ENCODE peak calls at places on chromosomes 13 and 19, in five cellular contexts. G is cerebellar nuclear complex; O is foreskin fibroblast; J is stimulated activated CD4-positive, alpha-beta T cell treated with anti-CD3 and anti-CD28 coated beads, Interleukin-15, amount 100 ng/mL, for 1 hour; N is memory B cell. L is an unnamed sample.

GRCh38 chr13:77986699-77987098 is 68.1 kb upstream of the EDNRB start:
- DNase-seq in G (no peak), O (no peak), J (no peak), N (no peak), L (no peak)

GRCh38 chr13:25468330-25469178 is 96.8 kb downstream of the ATP8A2 start:
- DNase-seq in G (peak; percentile 45), O (peak; percentile 73), J (no peak), N (no peak), L (peak; percentile 36)

GRCh38 chr13:24215732-24216131 is 55.2 kb downstream of the SPATA13 start:
- DNase-seq in G (peak; percentile 82), O (peak; percentile 73), J (no peak), N (no peak), L (peak; percentile 36)

GRCh38 chr19:3275583-3276340 is 51.3 kb downstream of the CELF5 start:
- DNase-seq in G (no peak), O (peak; percentile 84), J (peak; percentile 86), N (peak; percentile 29), L (peak; percentile 98)

GRCh38 chr19:57825501-57825900 is 4.6 kb upstream of the ZNF587B start:
- DNase-seq in G (no peak), O (no peak), J (no peak), N (no peak), L (no peak)

GRCh38 chr13:102724923-102725322 is 30.1 kb upstream of the METTL21C start:
- DNase-seq in G (no peak), O (peak; percentile 72), J (no peak), N (no peak), L (no peak)

GRCh38 chr19:13977803-13978202 is 25.5 kb downstream of the DCAF15 start:
- DNase-seq in G (no peak), O (no peak), J (no peak), N (no peak), L (no peak)

GRCh38 chr19:6459356-6460098 is at the start of gene SLC25A23:
- DNase-seq in G (no peak), O (peak; percentile 87), J (peak; percentile 15), N (peak; percentile 40), L (peak; percentile 91)

GRCh38 chr13:54980651-54981050 is 1952.0 kb downstream of the OLFM4 start:
- DNase-seq in G (no peak), O (no peak), J (no peak), N (no peak), L (no peak)

GRCh38 chr13:31927219-31927653 is 104.3 kb upstream of the FRY start:
- DNase-seq in G (no peak), O (no peak), J (no peak), N (no peak), L (no peak)

GRCh38 chr19:36771275-36772231 is 1.1 kb downstream of the ZNF850 start:
- DNase-seq in G (no peak), O (peak; percentile 86), J (no peak), N (peak; percentile 28), L (peak; percentile 66)

GRCh38 chr19:46824887-46825730 is 25.5 kb downstream of the AP2S1 start:
- DNase-seq in G (no peak), O (no peak), J (no peak), N (peak; percentile 27), L (no peak)

GRCh38 chr13:43805071-43805468 is 18.3 kb upstream of the ENOX1 start:
- DNase-seq in G (no peak), O (peak; percentile 95), J (no peak), N (no peak), L (peak; percentile 65)

GRCh38 chr19:43620061-43621001 is 902 bp upstream of the ZNF428 start:
- DNase-seq in G (no peak), O (no peak), J (no peak), N (no peak), L (no peak)

GRCh38 chr19:5536337-5536894 is 31.3 kb downstream of the TINCR start:
- DNase-seq in G (no peak), O (peak; percentile 50), J (no peak), N (no peak), L (peak; percentile 72)

GRCh38 chr13:106709509-106709908 is 141.6 kb upstream of the ARGLU1 start:
- DNase-seq in G (no peak), O (peak; percentile 84), J (no peak), N (no peak), L (no peak)

L was measured in AG08396.